ENCODE peak calls at places on chromosomes 5 and 9, in five cellular contexts. X, Q, I, E and F are unnamed samples.

GRCh38 chr5:101102506-101102905 is 199.4 kb upstream of the ST8SIA4 start:
- DNase-seq in X (no peak), Q (no peak), I (no peak), E (no peak), F (no peak)

GRCh38 chr9:110049699-110050450 is 158.1 kb downstream of the C9orf152 start:
- DNase-seq in X (peak; percentile 34), Q (no peak), I (no peak), E (no peak), F (peak; percentile 42)

GRCh38 chr5:150410524-150411244 is 2.0 kb downstream of the CD74 start:
- DNase-seq in X (peak; percentile 82), Q (peak; percentile 64), I (peak; percentile 84), E (no peak), F (peak; percentile 76)

GRCh38 chr9:22238809-22239684 is 207.6 kb upstream of the DMRTA1 start:
- DNase-seq in X (peak; percentile 78), Q (no peak), I (peak; percentile 70), E (no peak), F (peak; percentile 76)

GRCh38 chr9:81150016-81150625 is 539.2 kb downstream of the TLE1 start:
- DNase-seq in X (no peak), Q (no peak), I (no peak), E (no peak), F (no peak)

GRCh38 chr9:21810881-21811280 is 8.4 kb downstream of the MTAP start:
- DNase-seq in X (no peak), Q (no peak), I (no peak), E (no peak), F (no peak)

GRCh38 chr5:1414311-1415058 is 30.8 kb downstream of the SLC6A3 start:
- DNase-seq in X (no peak), Q (no peak), I (no peak), E (no peak), F (no peak)

GRCh38 chr9:91423785-91424402 is at the start of gene NFIL3:
- DNase-seq in X (peak; percentile 69), Q (peak; percentile 59), I (peak; percentile 90), E (no peak), F (peak; percentile 82)

GRCh38 chr5:62340392-62340791 is 34.4 kb downstream of the KIF2A start:
- DNase-seq in X (peak; percentile 11), Q (no peak), I (peak; percentile 38), E (no peak), F (peak; percentile 20)

GRCh38 chr5:140833993-140834392 is at the start of gene PCDHA7:
- DNase-seq in X (peak; percentile 22), Q (no peak), I (peak; percentile 34), E (no peak), F (peak; percentile 18)

GRCh38 chr5:10416868-10417267 is 24.8 kb upstream of the ROPN1L start:
- DNase-seq in X (no peak), Q (no peak), I (no peak), E (no peak), F (no peak)

GRCh38 chr5:178404987-178405386 is 172.4 kb upstream of the PHYKPL start:
- DNase-seq in X (no peak), Q (no peak), I (no peak), E (no peak), F (no peak)

GRCh38 chr5:74316064-74316586 is 324.4 kb downstream of the ENC1 start:
- DNase-seq in X (peak; percentile 94), Q (no peak), I (peak; percentile 81), E (peak; percentile 92), F (peak; percentile 78)

GRCh38 chr5:156421798-156422197 is 94.8 kb downstream of the SGCD start:
- DNase-seq in X (no peak), Q (no peak), I (no peak), E (no peak), F (no peak)

GRCh38 chr9:806285-807156 is 35.0 kb upstream of the DMRT1 start:
- DNase-seq in X (peak; percentile 66), Q (peak; percentile 24), I (peak; percentile 65), E (no peak), F (peak; percentile 36)

GRCh38 chr5:132427285-132428146 is 58.0 kb downstream of the SLC22A5 start:
- DNase-seq in X (no peak), Q (peak; percentile 60), I (no peak), E (no peak), F (no peak)

GRCh38 chr5:54882841-54883240 is 102.6 kb downstream of the ESM1 start:
- DNase-seq in X (no peak), Q (no peak), I (no peak), E (no peak), F (no peak)

GRCh38 chr5:87390075-87390474 is 22.7 kb downstream of the CCNH start:
- DNase-seq in X (no peak), Q (no peak), I (no peak), E (no peak), F (no peak)

GRCh38 chr5:151005975-151006576 is 14.3 kb upstream of the GPX3 start:
- DNase-seq in X (peak; percentile 85), Q (no peak), I (peak; percentile 90), E (no peak), F (peak; percentile 96)

GRCh38 chr5:172455511-172456061 is 1.3 kb upstream of the SH3PXD2B start:
- DNase-seq in X (peak; percentile 72), Q (no peak), I (peak; percentile 74), E (no peak), F (no peak)

GRCh38 chr5:65840071-65840470 is 86.3 kb upstream of the ERBIN start:
- DNase-seq in X (no peak), Q (no peak), I (no peak), E (no peak), F (no peak)

GRCh38 chr5:11903121-11903613 is 1.1 kb downstream of the CTNND2 start:
- DNase-seq in X (no peak), Q (no peak), I (no peak), E (no peak), F (no peak)

GRCh38 chr5:80754900-80755299 is 100.1 kb upstream of the DHFR start:
- DNase-seq in X (no peak), Q (no peak), I (no peak), E (no peak), F (no peak)

GRCh38 chr9:75930766-75931311 is 40.4 kb downstream of the PCSK5 start:
- DNase-seq in X (peak; percentile 14), Q (no peak), I (no peak), E (no peak), F (no peak)

GRCh38 chr9:137465000-137465769 is 6.1 kb upstream of the NSMF start:
- DNase-seq in X (no peak), Q (no peak), I (no peak), E (no peak), F (no peak)

GRCh38 chr9:100587375-100587774 is 9.5 kb downstream of the CAVIN4 start:
- DNase-seq in X (peak; percentile 78), Q (no peak), I (peak; percentile 80), E (no peak), F (no peak)

GRCh38 chr9:131045300-131046092 is 36.5 kb downstream of the LAMC3 start:
- DNase-seq in X (no peak), Q (peak; percentile 26), I (peak; percentile 13), E (no peak), F (no peak)

GRCh38 chr5:97134634-97135033 is 7.8 kb downstream of the LIX1 start:
- DNase-seq in X (no peak), Q (no peak), I (no peak), E (no peak), F (no peak)

GRCh38 chr5:2352101-2352861 is 399.2 kb downstream of the IRX2 start:
- DNase-seq in X (no peak), Q (no peak), I (no peak), E (no peak), F (no peak)

GRCh38 chr9:126411225-126411947 is 84.8 kb downstream of the MVB12B start:
- DNase-seq in X (no peak), Q (peak; percentile 65), I (no peak), E (no peak), F (no peak)

GRCh38 chr5:173774212-173774850 is 113.8 kb upstream of the CPEB4 start:
- DNase-seq in X (no peak), Q (no peak), I (no peak), E (no peak), F (no peak)

GRCh38 chr9:33289501-33289900 is 815 bp upstream of the NFX1 start:
- DNase-seq in X (peak; percentile 14), Q (peak; percentile 34), I (peak; percentile 20), E (no peak), F (no peak)

GRCh38 chr5:159094745-159095144 is 5.0 kb downstream of the EBF1 start:
- DNase-seq in X (peak; percentile 97), Q (peak; percentile 62), I (peak; percentile 94), E (peak; percentile 42), F (peak; percentile 87)
- H3K4me3 ChIP-seq in X (peak overlapping the region; percentile 95), Q (no peak overlapping the region), I (no peak overlapping the region), E (peak overlapping the region; percentile 4), F (peak overlapping the region; percentile 14)

DNA sequence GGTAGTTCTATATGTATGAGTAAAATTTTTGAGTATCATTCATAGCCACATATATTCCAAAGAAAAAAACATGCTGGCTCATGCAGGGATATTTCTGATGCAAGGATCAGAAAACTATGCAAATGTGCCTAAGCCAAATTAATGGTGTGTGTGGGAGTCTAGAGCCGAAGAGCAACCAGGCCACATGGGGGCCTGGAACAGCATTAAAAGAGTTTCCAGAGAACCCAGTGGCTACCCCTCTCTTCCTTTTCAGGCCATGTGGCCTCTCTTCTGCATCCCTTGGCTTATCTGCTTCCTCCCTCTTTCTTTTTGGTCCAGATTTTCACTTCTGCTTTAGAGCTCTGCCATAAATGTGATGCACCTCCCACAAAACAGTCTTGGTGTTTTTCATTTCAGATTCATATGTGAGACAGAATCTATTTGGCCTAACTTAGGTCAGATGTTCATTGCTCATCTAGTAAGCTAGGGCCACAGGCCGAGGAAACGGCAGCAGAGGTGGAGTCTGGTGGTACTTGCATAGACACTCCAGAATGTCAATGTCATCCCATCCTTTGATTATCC is 300.0 kb downstream of the SH3GL2 start:
- DNase-seq in X (no peak), Q (no peak), I (no peak), E (no peak), F (no peak)
- H3K4me3 ChIP-seq in X (no peak overlapping the region), Q (no peak overlapping the region), I (no peak overlapping the region), E (no peak overlapping the region), F (no peak overlapping the region)

DNA sequence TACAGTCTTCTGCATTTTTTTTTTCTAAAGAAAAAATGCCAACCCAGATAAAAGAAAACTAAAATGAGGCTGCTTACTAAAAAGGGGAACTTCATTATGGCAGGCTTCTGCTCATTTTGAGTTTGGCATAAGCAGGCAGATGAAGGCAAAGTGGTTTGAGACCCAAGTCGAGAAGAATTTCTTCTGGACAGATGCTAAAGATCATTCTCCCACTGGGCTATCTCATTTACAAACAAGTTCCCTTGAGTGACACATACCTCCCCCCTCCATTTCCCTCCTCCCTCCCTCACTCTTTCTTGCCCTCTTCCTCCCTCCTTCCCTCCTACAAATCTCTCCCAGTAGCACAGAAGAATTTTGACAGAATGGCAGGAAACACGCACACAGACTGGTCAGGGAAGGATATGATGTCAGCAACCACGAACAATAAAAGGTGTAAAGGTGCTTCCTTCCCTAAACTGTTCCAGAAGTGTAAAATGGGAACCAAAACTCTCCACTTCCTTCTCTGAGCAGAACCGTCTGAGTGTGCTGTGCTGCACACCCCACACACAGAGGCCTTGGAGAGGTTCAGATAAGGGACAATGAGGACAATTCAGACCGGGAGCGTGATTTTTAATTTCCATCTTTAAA is 55.9 kb downstream of the MEF2C start:
- DNase-seq in X (peak; percentile 83), Q (no peak), I (peak; percentile 85), E (no peak), F (peak; percentile 42)
- H3K4me3 ChIP-seq in X (no peak overlapping the region), Q (no peak overlapping the region), I (no peak overlapping the region), E (no peak overlapping the region), F (no peak overlapping the region)

DNA sequence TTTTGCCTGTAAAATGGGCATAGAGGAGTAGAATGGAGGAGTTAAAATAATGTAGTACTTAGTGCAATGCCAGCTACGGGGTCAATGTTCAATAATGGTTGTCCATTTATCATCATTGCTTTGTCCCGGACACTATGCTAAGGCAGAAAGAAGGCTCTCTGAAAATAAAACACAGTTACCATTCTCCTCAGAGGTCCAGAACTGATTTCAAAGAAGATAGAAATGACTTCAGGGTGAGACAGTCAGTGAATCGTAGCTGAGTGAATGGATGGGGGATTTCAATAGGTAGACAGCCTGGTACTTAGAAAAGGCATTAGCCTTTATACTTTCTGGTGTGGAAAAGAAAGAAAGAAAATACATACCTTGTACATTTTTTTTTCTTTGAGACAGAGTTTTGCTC is 1.2 kb upstream of the AK3 start:
- DNase-seq in X (no peak), Q (no peak), I (no peak), E (no peak), F (no peak)
- H3K4me3 ChIP-seq in X (no peak overlapping the region), Q (no peak overlapping the region), I (peak overlapping the region; percentile 51), E (no peak overlapping the region), F (peak overlapping the region; percentile 83)